ENCODE peak calls at places on chromosomes 7 and 10, in four cellular contexts. One of them, this sample, is unnamed.

GRCh38 chr10:90652519-90652918 is 205.3 kb downstream of the HTR7 start:
- DNase-seq in HTR-8/SVneo: peak; percentile 0
- DNase-seq in NCI-H2171 treated with DMSO at 0.1 percent for 48 hours: no peak
- DNase-seq in amniotic stem cell: no peak
- DNase-seq in this sample: no peak

GRCh38 chr7:102125127-102125561 is 161.5 kb upstream of the SH2B2 start:
- DNase-seq in amniotic stem cell: peak; percentile 65
- DNase-seq in NCI-H2171 treated with DMSO at 0.1 percent for 48 hours: no peak
- DNase-seq in HTR-8/SVneo: peak; percentile 73
- DNase-seq in this sample: no peak

GRCh38 chr7:140541513-140542192 is 62.3 kb upstream of the MKRN1 start:
- DNase-seq in amniotic stem cell: peak; percentile 79
- DNase-seq in HTR-8/SVneo: peak; percentile 90
- DNase-seq in NCI-H2171 treated with DMSO at 0.1 percent for 48 hours: peak; percentile 100
- DNase-seq in this sample: peak; percentile 80

GRCh38 chr10:29688230-29688634 is 53.5 kb upstream of the SVIL start:
- DNase-seq in amniotic stem cell: no peak
- DNase-seq in NCI-H2171 treated with DMSO at 0.1 percent for 48 hours: peak; percentile 60
- DNase-seq in HTR-8/SVneo: no peak
- DNase-seq in this sample: no peak

GRCh38 chr10:14507156-14507555 is 176.4 kb upstream of the FRMD4A start:
- DNase-seq in HTR-8/SVneo: no peak
- DNase-seq in NCI-H2171 treated with DMSO at 0.1 percent for 48 hours: peak; percentile 24
- DNase-seq in amniotic stem cell: no peak
- DNase-seq in this sample: no peak

GRCh38 chr7:40151504-40151903 is 16.7 kb downstream of the SUGCT start:
- DNase-seq in amniotic stem cell: no peak
- DNase-seq in HTR-8/SVneo: no peak
- DNase-seq in NCI-H2171 treated with DMSO at 0.1 percent for 48 hours: no peak
- DNase-seq in this sample: no peak

GRCh38 chr10:74548676-74549075 is 277.7 kb upstream of the KAT6B start:
- DNase-seq in amniotic stem cell: no peak
- DNase-seq in HTR-8/SVneo: no peak
- DNase-seq in NCI-H2171 treated with DMSO at 0.1 percent for 48 hours: no peak
- DNase-seq in this sample: no peak

GRCh38 chr7:157674715-157675426 is 338.1 kb downstream of the DNAJB6 start:
- DNase-seq in HTR-8/SVneo: no peak
- DNase-seq in amniotic stem cell: no peak
- DNase-seq in NCI-H2171 treated with DMSO at 0.1 percent for 48 hours: no peak
- DNase-seq in this sample: no peak

This sample was measured in DMS 273 treated with DMSO at 0.1 percent for 48 hours.